ENCODE peak calls at places on chromosome 15, in ten cellular contexts. One of them, this sample, is unnamed.

GRCh38 chr15:42120285-42120684 is 25.9 kb upstream of the PLA2G4D start:
- DNase-seq in sigmoid colon: no peak
- DNase-seq in suprapubic skin: no peak
- DNase-seq in stomach: no peak
- DNase-seq in K562: no peak
- DNase-seq in breast epithelium: no peak
- DNase-seq in upper lobe of left lung: no peak
- DNase-seq in vagina: no peak
- DNase-seq in spleen: no peak
- DNase-seq in GM12878: no peak
- DNase-seq in this sample: no peak

GRCh38 chr15:42084465-42085235 is 9.7 kb downstream of the PLA2G4D start:
- DNase-seq in GM12878: no peak
- DNase-seq in sigmoid colon: no peak
- DNase-seq in upper lobe of left lung: peak; percentile 85
- DNase-seq in stomach: peak; percentile 81
- DNase-seq in suprapubic skin: no peak
- DNase-seq in breast epithelium: peak; percentile 65
- DNase-seq in K562: peak; percentile 83
- DNase-seq in spleen: peak; percentile 90
- DNase-seq in vagina: peak; percentile 95
- DNase-seq in this sample: no peak

GRCh38 chr15:73305331-73306211 is 63.2 kb downstream of the HCN4 start:
- DNase-seq in stomach: no peak
- DNase-seq in GM12878: no peak
- DNase-seq in sigmoid colon: no peak
- DNase-seq in suprapubic skin: no peak
- DNase-seq in K562: peak; percentile 26
- DNase-seq in vagina: no peak
- DNase-seq in breast epithelium: no peak
- DNase-seq in spleen: no peak
- DNase-seq in upper lobe of left lung: peak; percentile 59
- DNase-seq in this sample: no peak

GRCh38 chr15:47718474-47719440 is 1.5 kb downstream of the SEMA6D start:
- DNase-seq in spleen: no peak
- DNase-seq in vagina: no peak
- DNase-seq in breast epithelium: no peak
- DNase-seq in K562: no peak
- DNase-seq in GM12878: no peak
- DNase-seq in suprapubic skin: no peak
- DNase-seq in upper lobe of left lung: no peak
- DNase-seq in sigmoid colon: no peak
- DNase-seq in stomach: no peak
- DNase-seq in this sample: no peak

GRCh38 chr15:84962975-84963374 is 18.7 kb upstream of the PDE8A start:
- DNase-seq in stomach: no peak
- DNase-seq in sigmoid colon: no peak
- DNase-seq in spleen: no peak
- DNase-seq in vagina: no peak
- DNase-seq in breast epithelium: no peak
- DNase-seq in upper lobe of left lung: no peak
- DNase-seq in GM12878: no peak
- DNase-seq in K562: no peak
- DNase-seq in suprapubic skin: no peak
- DNase-seq in this sample: no peak

GRCh38 chr15:39313467-39313866 is 267.4 kb upstream of the THBS1 start:
- DNase-seq in K562: no peak
- DNase-seq in upper lobe of left lung: no peak
- DNase-seq in spleen: no peak
- DNase-seq in vagina: no peak
- DNase-seq in suprapubic skin: no peak
- DNase-seq in breast epithelium: no peak
- DNase-seq in sigmoid colon: no peak
- DNase-seq in GM12878: no peak
- DNase-seq in stomach: no peak
- DNase-seq in this sample: no peak

GRCh38 chr15:53197426-53197839 is 407.3 kb upstream of the ONECUT1 start:
- DNase-seq in K562: peak; percentile 65
- DNase-seq in upper lobe of left lung: peak; percentile 50
- DNase-seq in breast epithelium: no peak
- DNase-seq in vagina: no peak
- DNase-seq in stomach: peak; percentile 63
- DNase-seq in GM12878: no peak
- DNase-seq in spleen: peak; percentile 75
- DNase-seq in suprapubic skin: no peak
- DNase-seq in sigmoid colon: peak; percentile 70
- DNase-seq in this sample: no peak

GRCh38 chr15:69914960-69915359 is 182.8 kb downstream of the TLE3 start:
- DNase-seq in sigmoid colon: no peak
- DNase-seq in spleen: no peak
- DNase-seq in GM12878: no peak
- DNase-seq in upper lobe of left lung: peak; percentile 36
- DNase-seq in stomach: no peak
- DNase-seq in K562: no peak
- DNase-seq in vagina: no peak
- DNase-seq in breast epithelium: no peak
- DNase-seq in suprapubic skin: no peak
- DNase-seq in this sample: no peak

GRCh38 chr15:78007211-78007956 is 70.1 kb downstream of the TBC1D2B start:
- DNase-seq in sigmoid colon: no peak
- DNase-seq in vagina: no peak
- DNase-seq in upper lobe of left lung: no peak
- DNase-seq in spleen: no peak
- DNase-seq in GM12878: no peak
- DNase-seq in stomach: no peak
- DNase-seq in suprapubic skin: no peak
- DNase-seq in K562: no peak
- DNase-seq in breast epithelium: no peak
- DNase-seq in this sample: no peak
- H3K4me3 ChIP-seq in sigmoid colon: no peak overlapping the region
- H3K4me3 ChIP-seq in vagina: no peak overlapping the region
- H3K4me3 ChIP-seq in upper lobe of left lung: no peak overlapping the region
- H3K4me3 ChIP-seq in spleen: no peak overlapping the region
- H3K4me3 ChIP-seq in GM12878: no peak overlapping the region
- H3K4me3 ChIP-seq in stomach: peak overlapping the region; percentile 16
- H3K4me3 ChIP-seq in suprapubic skin: no peak overlapping the region
- H3K4me3 ChIP-seq in K562: no peak overlapping the region
- H3K4me3 ChIP-seq in breast epithelium: no peak overlapping the region
- H3K4me3 ChIP-seq in this sample: no peak overlapping the region

GRCh38 chr15:31330111-31330785 is 3.6 kb downstream of the KLF13 start:
- DNase-seq in breast epithelium: no peak
- DNase-seq in K562: no peak
- DNase-seq in spleen: peak; percentile 63
- DNase-seq in GM12878: no peak
- DNase-seq in stomach: no peak
- DNase-seq in upper lobe of left lung: no peak
- DNase-seq in vagina: no peak
- DNase-seq in suprapubic skin: no peak
- DNase-seq in sigmoid colon: no peak
- DNase-seq in this sample: no peak

GRCh38 chr15:31327674-31328424 is 1.2 kb downstream of the KLF13 start:
- DNase-seq in sigmoid colon: peak; percentile 81
- DNase-seq in suprapubic skin: peak; percentile 87
- DNase-seq in stomach: peak; percentile 76
- DNase-seq in spleen: peak; percentile 96
- DNase-seq in vagina: no peak
- DNase-seq in K562: peak; percentile 82
- DNase-seq in upper lobe of left lung: peak; percentile 88
- DNase-seq in breast epithelium: no peak
- DNase-seq in GM12878: no peak
- DNase-seq in this sample: no peak

GRCh38 chr15:31329640-31330010 is 3.0 kb downstream of the KLF13 start:
- DNase-seq in spleen: peak; percentile 81
- DNase-seq in K562: no peak
- DNase-seq in stomach: no peak
- DNase-seq in upper lobe of left lung: no peak
- DNase-seq in GM12878: no peak
- DNase-seq in suprapubic skin: no peak
- DNase-seq in breast epithelium: no peak
- DNase-seq in sigmoid colon: no peak
- DNase-seq in vagina: no peak
- DNase-seq in this sample: no peak

GRCh38 chr15:31328425-31328998 is 1.9 kb downstream of the KLF13 start:
- DNase-seq in upper lobe of left lung: no peak
- DNase-seq in vagina: no peak
- DNase-seq in GM12878: no peak
- DNase-seq in stomach: no peak
- DNase-seq in sigmoid colon: no peak
- DNase-seq in spleen: peak; percentile 93
- DNase-seq in suprapubic skin: no peak
- DNase-seq in K562: peak; percentile 63
- DNase-seq in breast epithelium: no peak
- DNase-seq in this sample: no peak

GRCh38 chr15:31328999-31329639 is 2.5 kb downstream of the KLF13 start:
- DNase-seq in GM12878: no peak
- DNase-seq in K562: peak; percentile 74
- DNase-seq in suprapubic skin: no peak
- DNase-seq in breast epithelium: no peak
- DNase-seq in spleen: peak; percentile 91
- DNase-seq in vagina: no peak
- DNase-seq in upper lobe of left lung: peak; percentile 79
- DNase-seq in sigmoid colon: peak; percentile 74
- DNase-seq in stomach: no peak
- DNase-seq in this sample: no peak
- TF ChIP-seq POLR2A in GM12878: no peak
- TF ChIP-seq POLR2A in K562: no peak
- TF ChIP-seq POLR2A in suprapubic skin: no peak
- TF ChIP-seq POLR2A in breast epithelium: no peak
- TF ChIP-seq POLR2A in spleen: no peak
- TF ChIP-seq POLR2A in vagina: no peak
- TF ChIP-seq POLR2A in upper lobe of left lung: no peak
- TF ChIP-seq POLR2A in sigmoid colon: no peak
- TF ChIP-seq POLR2A in stomach: no peak
- TF ChIP-seq POLR2A in this sample: no peak

DNA sequence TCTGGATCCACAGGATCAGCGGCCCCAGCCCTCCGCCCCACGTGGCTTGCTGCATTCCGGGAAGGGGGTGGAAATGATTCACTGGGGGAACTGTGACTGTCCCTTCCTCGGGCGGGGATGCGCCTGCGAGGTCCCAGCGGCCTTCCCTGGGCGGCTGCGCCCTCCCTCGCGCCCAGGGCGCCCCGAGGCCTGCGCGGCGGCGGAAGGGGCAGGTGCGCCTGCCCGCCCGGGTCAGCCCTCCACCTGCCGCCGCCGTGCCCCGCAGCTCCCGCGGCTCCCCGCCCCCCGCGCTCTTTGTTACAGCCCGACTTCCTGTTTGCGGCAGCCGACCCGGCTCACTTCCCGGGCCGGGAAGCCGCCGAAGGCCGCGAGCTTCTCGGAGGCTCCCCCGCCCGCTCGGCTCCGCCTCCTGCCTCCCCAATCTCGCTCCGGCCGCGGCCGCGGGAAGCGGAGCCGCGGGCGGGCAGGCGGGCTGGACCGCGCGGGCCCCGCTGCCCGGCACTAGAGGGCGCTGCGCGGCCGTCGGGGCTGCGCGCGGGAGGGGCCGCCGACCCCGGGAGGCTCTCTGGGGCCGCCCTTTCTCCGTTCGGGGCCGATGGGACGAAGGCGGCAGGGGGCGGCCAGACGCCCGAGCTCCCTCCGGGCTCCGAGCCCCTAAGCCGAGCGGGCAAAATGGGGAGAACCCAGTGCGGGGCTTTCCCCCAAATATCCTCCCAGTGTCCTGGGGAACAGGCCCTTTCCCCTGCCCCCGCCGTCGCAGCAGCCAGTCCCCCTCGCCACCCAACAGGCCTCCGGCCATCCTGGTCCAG is 11.5 kb upstream of the CHAC1 start:
- DNase-seq in stomach: peak; percentile 80
- DNase-seq in suprapubic skin: peak; percentile 89
- DNase-seq in K562: peak; percentile 94
- DNase-seq in upper lobe of left lung: peak; percentile 81
- DNase-seq in sigmoid colon: peak; percentile 86
- DNase-seq in breast epithelium: peak; percentile 66
- DNase-seq in vagina: no peak
- DNase-seq in spleen: peak; percentile 95
- DNase-seq in GM12878: no peak
- DNase-seq in this sample: no peak
- TF ChIP-seq POLR2AphosphoS5 in stomach: peak; percentile 47
- TF ChIP-seq POLR2AphosphoS5 in suprapubic skin: no peak
- TF ChIP-seq POLR2AphosphoS5 in K562: peak; percentile 36
- TF ChIP-seq POLR2AphosphoS5 in upper lobe of left lung: peak; percentile 77
- TF ChIP-seq POLR2AphosphoS5 in sigmoid colon: peak; percentile 42
- TF ChIP-seq POLR2AphosphoS5 in breast epithelium: no peak
- TF ChIP-seq POLR2AphosphoS5 in vagina: peak; percentile 29
- TF ChIP-seq POLR2AphosphoS5 in spleen: peak; percentile 57
- TF ChIP-seq POLR2AphosphoS5 in GM12878: peak; percentile 1
- TF ChIP-seq POLR2AphosphoS5 in this sample: no peak

GRCh38 chr15:29573197-29573838 is 248.9 kb downstream of the TJP1 start:
- DNase-seq in breast epithelium: no peak
- DNase-seq in suprapubic skin: no peak
- DNase-seq in sigmoid colon: no peak
- DNase-seq in upper lobe of left lung: no peak
- DNase-seq in vagina: no peak
- DNase-seq in spleen: no peak
- DNase-seq in stomach: no peak
- DNase-seq in K562: no peak
- DNase-seq in GM12878: no peak
- DNase-seq in this sample: no peak

GRCh38 chr15:29570121-29570930 is 251.9 kb downstream of the TJP1 start:
- DNase-seq in suprapubic skin: no peak
- DNase-seq in K562: no peak
- DNase-seq in GM12878: no peak
- DNase-seq in stomach: no peak
- DNase-seq in sigmoid colon: no peak
- DNase-seq in upper lobe of left lung: no peak
- DNase-seq in vagina: no peak
- DNase-seq in spleen: no peak
- DNase-seq in breast epithelium: no peak
- DNase-seq in this sample: peak; percentile 29

GRCh38 chr15:29569533-29570092 is 252.7 kb downstream of the TJP1 start:
- DNase-seq in spleen: no peak
- DNase-seq in vagina: no peak
- DNase-seq in stomach: no peak
- DNase-seq in sigmoid colon: no peak
- DNase-seq in upper lobe of left lung: no peak
- DNase-seq in suprapubic skin: no peak
- DNase-seq in GM12878: no peak
- DNase-seq in breast epithelium: no peak
- DNase-seq in K562: no peak
- DNase-seq in this sample: peak; percentile 79

GRCh38 chr15:29570931-29571727 is 251.1 kb downstream of the TJP1 start:
- DNase-seq in suprapubic skin: no peak
- DNase-seq in upper lobe of left lung: no peak
- DNase-seq in spleen: no peak
- DNase-seq in GM12878: no peak
- DNase-seq in K562: no peak
- DNase-seq in sigmoid colon: no peak
- DNase-seq in breast epithelium: no peak
- DNase-seq in stomach: no peak
- DNase-seq in vagina: no peak
- DNase-seq in this sample: peak; percentile 47

DNA sequence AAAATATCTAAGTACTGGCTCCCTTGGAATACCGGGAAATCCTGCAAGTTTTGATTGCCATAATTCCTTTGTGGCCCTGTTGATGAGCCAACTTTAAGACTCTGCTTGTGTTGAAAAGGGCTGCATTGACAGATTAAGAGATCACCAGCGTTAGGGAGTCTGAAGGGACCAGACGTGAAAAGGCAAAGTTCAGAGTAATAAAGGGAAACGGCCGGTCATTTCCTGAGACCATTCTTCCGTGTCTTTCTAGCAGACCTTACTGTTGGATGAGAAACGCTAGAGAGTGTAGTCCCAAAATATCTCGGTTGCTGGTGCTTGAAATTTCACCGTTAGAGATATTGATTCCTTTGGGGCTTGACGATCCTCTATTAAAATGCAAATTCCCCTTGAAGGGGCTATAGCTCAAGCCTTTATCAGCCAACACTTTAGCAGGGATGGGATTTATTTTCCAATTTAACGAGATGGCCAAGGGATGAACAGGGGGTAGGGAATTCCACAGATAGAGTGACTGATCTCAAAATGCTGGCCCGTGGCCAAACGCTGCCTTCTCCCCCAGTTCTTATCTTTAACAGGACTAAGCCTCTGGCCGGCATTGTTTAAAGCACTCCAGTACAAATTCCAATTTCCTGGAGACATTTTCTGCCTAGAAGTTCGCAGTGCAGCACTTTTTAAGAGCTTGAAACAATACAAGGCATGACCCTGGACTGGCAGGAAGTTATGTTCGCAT is 250.4 kb downstream of the TJP1 start:
- DNase-seq in sigmoid colon: no peak
- DNase-seq in vagina: no peak
- DNase-seq in spleen: no peak
- DNase-seq in stomach: no peak
- DNase-seq in K562: no peak
- DNase-seq in breast epithelium: no peak
- DNase-seq in GM12878: no peak
- DNase-seq in upper lobe of left lung: no peak
- DNase-seq in suprapubic skin: no peak
- DNase-seq in this sample: peak; percentile 66
- H3K4me3 ChIP-seq in sigmoid colon: no peak overlapping the region
- H3K4me3 ChIP-seq in vagina: peak overlapping the region; percentile 36
- H3K4me3 ChIP-seq in spleen: no peak overlapping the region
- H3K4me3 ChIP-seq in stomach: no peak overlapping the region
- H3K4me3 ChIP-seq in K562: no peak overlapping the region
- H3K4me3 ChIP-seq in breast epithelium: no peak overlapping the region
- H3K4me3 ChIP-seq in GM12878: no peak overlapping the region
- H3K4me3 ChIP-seq in upper lobe of left lung: peak overlapping the region; percentile 60
- H3K4me3 ChIP-seq in suprapubic skin: no peak overlapping the region
- H3K4me3 ChIP-seq in this sample: peak overlapping the region; percentile 44

This sample was measured in esophagus muscularis mucosa.